ENCODE peak calls at places on chromosomes 3 and 15, in seven cellular contexts. V is neural progenitor cell, N is GM23248, Z is fibroblast of lung, P is PC-3, E is endothelial cell of umbilical vein, W is astrocyte. K is an unnamed sample.

GRCh38 chr3:111954228-111954990 is 24.4 kb upstream of the ABHD10 start:
- DNase-seq in N (peak), E (peak), V (no peak), Z (peak), W (peak), P (no peak), K (no peak)

GRCh38 chr3:127458698-127459097 is 131.8 kb downstream of the TPRA1 start:
- DNase-seq in W (no peak), P (no peak), E (peak), V (peak), N (peak), Z (peak), K (no peak)

GRCh38 chr15:89389841-89390603 is 55.4 kb upstream of the POLG start:
- DNase-seq in W (no peak), E (no peak), N (no peak), Z (no peak), P (no peak), V (peak), K (no peak)

GRCh38 chr15:33671456-33671855 is 296.8 kb upstream of the CHRM5 start:
- DNase-seq in P (no peak), N (no peak), W (no peak), Z (no peak), V (no peak), E (no peak), K (peak)

GRCh38 chr15:67019886-67020520 is 45.4 kb upstream of the SMAD3 start:
- DNase-seq in V (no peak), W (no peak), N (no peak), Z (no peak), E (no peak), P (no peak), K (no peak)

GRCh38 chr3:94494992-94495391 is 432.1 kb downstream of the NSUN3 start:
- DNase-seq in P (no peak), V (no peak), E (no peak), N (no peak), W (no peak), Z (no peak), K (no peak)

GRCh38 chr15:40246496-40247275 is 7.8 kb downstream of the PAK6 start:
- DNase-seq in P (no peak), W (no peak), E (no peak), V (no peak), Z (no peak), N (no peak), K (no peak)

GRCh38 chr3:143855183-143855582 is 6.9 kb upstream of the SLC9A9 start:
- DNase-seq in E (no peak), N (no peak), W (no peak), Z (no peak), P (no peak), V (no peak), K (no peak)

GRCh38 chr3:47974974-47975470 is 41.2 kb downstream of the MAP4 start:
- DNase-seq in N (no peak), E (peak), Z (no peak), W (no peak), V (no peak), P (no peak), K (no peak)

GRCh38 chr3:72906154-72906553 is 18.3 kb downstream of the GXYLT2 start:
- DNase-seq in N (no peak), P (no peak), Z (no peak), W (no peak), V (peak), E (no peak), K (no peak)

GRCh38 chr3:4988815-4989648 is 9.8 kb downstream of the BHLHE40 start:
- DNase-seq in E (no peak), P (peak), N (peak), V (no peak), W (peak), Z (peak), K (no peak)

GRCh38 chr15:66743703-66744536 is 41.9 kb downstream of the SMAD6 start:
- DNase-seq in P (peak), E (no peak), Z (no peak), V (no peak), N (peak), W (no peak), K (no peak)

GRCh38 chr15:35450492-35450891 is 95.5 kb downstream of the DPH6 start:
- DNase-seq in E (no peak), N (peak), Z (peak), P (peak), V (no peak), W (peak), K (no peak)

GRCh38 chr15:63968700-63969099 is 77.6 kb downstream of the DAPK2 start:
- DNase-seq in W (no peak), N (no peak), P (no peak), Z (no peak), V (peak), E (no peak), K (no peak)

GRCh38 chr3:58082047-58082446 is 73.8 kb downstream of the FLNB start:
- DNase-seq in E (peak), W (peak), Z (peak), V (no peak), P (no peak), N (no peak), K (no peak)

GRCh38 chr3:13696699-13697098 is 147.8 kb downstream of the FBLN2 start:
- DNase-seq in N (no peak), V (no peak), P (no peak), E (no peak), Z (no peak), W (no peak), K (no peak)

GRCh38 chr3:72086051-72086711 is 301.2 kb upstream of the PROK2 start:
- DNase-seq in V (no peak), Z (peak), N (peak), W (no peak), E (no peak), P (no peak), K (no peak)

GRCh38 chr3:194129581-194130133 is 6.3 kb upstream of the HES1 start:
- DNase-seq in W (peak), Z (peak), N (peak), V (peak), E (no peak), P (no peak), K (no peak)

GRCh38 chr3:42653560-42654330 is at the start of gene ZBTB47:
- DNase-seq in Z (peak), P (peak), V (peak), W (no peak), E (peak), N (peak), K (no peak)

GRCh38 chr15:98035577-98036010 is 75.1 kb downstream of the ARRDC4 start:
- DNase-seq in N (no peak), V (no peak), E (no peak), P (peak), Z (no peak), W (no peak), K (no peak)

DNA sequence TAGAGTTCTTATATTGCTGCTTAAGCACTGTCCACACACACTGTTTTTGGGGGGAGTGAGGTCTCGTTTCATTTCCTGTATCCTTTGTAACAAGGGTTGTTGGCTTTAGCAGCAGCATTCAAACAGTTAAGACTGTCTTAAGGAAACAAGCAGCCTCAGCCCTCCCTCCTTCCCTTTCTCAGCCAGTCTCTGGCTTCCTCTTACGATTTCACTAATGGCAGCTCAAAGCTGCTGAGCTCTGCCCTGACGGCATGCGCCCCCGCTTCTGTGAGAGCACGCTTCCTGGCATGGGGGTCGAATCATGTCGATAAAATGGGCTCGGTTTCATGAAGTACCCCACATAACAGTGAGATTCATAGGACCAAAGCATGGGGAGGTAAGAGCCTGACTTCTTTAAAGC is 105.0 kb downstream of the KLHL25 start:
- DNase-seq in V (peak), P (no peak), N (peak), W (peak), Z (peak), E (peak), K (peak)
- H3K9ac ChIP-seq in V (peak), P (no peak), N (peak), W (peak), Z (no peak), E (peak), K (peak)

DNA sequence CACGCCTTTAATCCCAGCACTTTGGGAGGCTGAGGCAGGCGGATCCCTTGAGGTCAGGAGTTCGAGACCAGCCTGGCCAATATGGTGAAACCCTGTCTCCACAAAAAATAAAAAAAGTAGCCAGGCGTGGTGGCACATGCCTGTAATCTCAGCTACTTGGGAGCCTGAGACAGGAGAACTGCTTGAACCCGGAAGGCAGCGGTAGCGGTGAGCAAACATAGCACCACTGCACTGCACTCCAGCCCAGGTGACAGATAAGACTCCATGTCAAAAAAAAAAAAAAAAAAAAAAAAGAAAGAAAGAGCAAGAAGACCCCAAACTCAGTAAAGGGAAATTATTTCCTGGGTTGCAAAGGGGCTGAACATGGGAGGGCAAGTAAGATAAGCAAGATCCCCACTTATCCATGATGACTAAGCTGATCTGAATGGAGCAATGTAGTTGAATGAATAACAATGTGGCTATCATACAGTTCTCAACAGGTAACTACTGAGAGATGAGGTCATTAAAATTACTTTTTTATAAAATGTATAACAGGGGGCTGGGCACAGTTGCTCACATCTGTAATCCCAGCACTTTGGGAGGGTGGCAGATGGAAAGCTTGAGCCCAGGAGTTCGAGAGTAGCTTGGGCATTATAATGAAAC is 46.0 kb downstream of the RBM15B start:
- DNase-seq in W (peak), N (no peak), V (no peak), Z (peak), E (no peak), P (peak), K (no peak)
- TF ChIP-seq EZH2 in W (no peak), N (no peak), V (no peak), Z (no peak), E (no peak), P (no peak), K (no peak)

GRCh38 chr15:92711457-92711831 is 55.9 kb upstream of the FAM174B start:
- DNase-seq in Z (no peak), W (no peak), E (no peak), V (peak), P (no peak), N (no peak), K (no peak)

GRCh38 chr15:92714071-92714456 is 58.5 kb upstream of the FAM174B start:
- DNase-seq in P (peak), W (peak), Z (peak), V (peak), N (peak), E (peak), K (no peak)

GRCh38 chr15:92714457-92715401 is 59.2 kb upstream of the FAM174B start:
- DNase-seq in E (peak), V (peak), W (peak), N (peak), P (peak), Z (peak), K (peak)

GRCh38 chr15:92719024-92719423 is 63.4 kb upstream of the FAM174B start:
- DNase-seq in Z (no peak), V (no peak), P (no peak), N (peak), E (no peak), W (no peak), K (no peak)

GRCh38 chr15:92715753-92716152 is 60.2 kb upstream of the FAM174B start:
- DNase-seq in E (peak), Z (peak), V (peak), W (peak), N (no peak), P (peak), K (no peak)
- H3K9ac ChIP-seq in E (no peak), Z (no peak), V (no peak), W (peak), N (no peak), P (no peak), K (no peak)

GRCh38 chr3:44712455-44713075 is at the start of gene ZNF502:
- DNase-seq in P (no peak), E (peak), W (peak), N (peak), V (peak), Z (peak), K (no peak)
- TF ChIP-seq EZH2 in P (no peak), E (no peak), W (no peak), N (no peak), V (no peak), Z (no peak), K (no peak)

GRCh38 chr15:52652984-52653383 is 26.2 kb downstream of the ATOSA start:
- DNase-seq in P (peak), E (no peak), Z (peak), N (peak), V (no peak), W (peak), K (no peak)
- H3K9ac ChIP-seq in P (peak), E (peak), Z (no peak), N (peak), V (no peak), W (peak), K (no peak)

GRCh38 chr3:62421275-62421674 is 47.9 kb upstream of the FEZF2 start:
- DNase-seq in P (no peak), V (no peak), E (no peak), Z (no peak), W (no peak), N (no peak), K (no peak)
- TF ChIP-seq EZH2 in P (no peak), V (no peak), E (no peak), Z (no peak), W (no peak), N (no peak), K (no peak)

K was measured in GM12878.